ENCODE peak calls at places on chromosome 2, in six cellular contexts. Q is NCI-H524, C is neuronal stem cell, Z is GM23338, J is iris pigment epithelial cell, A is activated T-helper 1 cell treated with Interleukin-2 at 50 U/mL for 16 hours. L is an unnamed sample.

GRCh38 chr2:28096421-28096820 is 205.9 kb downstream of the BABAM2 start:
- DNase-seq in Q (no peak), C (no peak), Z (no peak), J (peak), A (no peak), L (no peak)

GRCh38 chr2:100683231-100683630 is 120.4 kb downstream of the PDCL3 start:
- DNase-seq in Q (no peak), C (no peak), Z (no peak), J (no peak), A (no peak), L (no peak)

GRCh38 chr2:196233808-196234501 is 62.6 kb upstream of the STK17B start:
- DNase-seq in Q (no peak), C (no peak), Z (no peak), J (no peak), A (no peak), L (peak)

GRCh38 chr2:24009680-24010476 is at the start of gene MFSD2B:
- DNase-seq in Q (no peak), C (peak), Z (peak), J (peak), A (no peak), L (no peak)

GRCh38 chr2:15816674-15817406 is 123.5 kb upstream of the MYCN start:
- DNase-seq in Q (no peak), C (no peak), Z (no peak), J (no peak), A (no peak), L (no peak)

GRCh38 chr2:205435970-205436369 is 246.3 kb upstream of the NRP2 start:
- DNase-seq in Q (no peak), C (no peak), Z (no peak), J (peak), A (no peak), L (no peak)

GRCh38 chr2:165018207-165018606 is 62.9 kb upstream of the SLC38A11 start:
- DNase-seq in Q (peak), C (peak), Z (peak), J (peak), A (no peak), L (peak)

GRCh38 chr2:215624423-215624829 is 188.6 kb upstream of the FN1 start:
- DNase-seq in Q (no peak), C (no peak), Z (peak), J (peak), A (no peak), L (peak)

GRCh38 chr2:88615822-88616221 is 11.4 kb downstream of the EIF2AK3 start:
- DNase-seq in Q (no peak), C (no peak), Z (no peak), J (no peak), A (no peak), L (no peak)

GRCh38 chr2:20015482-20016083 is 3.1 kb upstream of the MATN3 start:
- DNase-seq in Q (no peak), C (peak), Z (peak), J (peak), A (no peak), L (peak)

L was measured in SK-MEL-5.